ENCODE peak calls at places on chromosome 9, in ten cellular contexts. H is substantia nigra, Q is HCT116, E is foreskin keratinocyte, Y is A549, T is RWPE1, W is cardiac muscle cell, C is upper lobe of right lung, B is left lung, A is heart left ventricle. G is an unnamed sample.

GRCh38 chr9:130414910-130415746 is 29.6 kb upstream of the ASS1 start:
- DNase-seq in W (no peak), Q (no peak), Y (no peak), C (no peak), A (no peak), B (no peak), E (no peak), H (no peak), T (no peak), G (peak)

GRCh38 chr9:90979138-90979551 is 177.5 kb downstream of the SYK start:
- DNase-seq in A (no peak), T (peak), C (peak), B (no peak), Q (no peak), E (peak), Y (no peak), W (no peak), H (no peak), G (no peak)

GRCh38 chr9:87786423-87786822 is 60.5 kb downstream of the CTSL start:
- DNase-seq in W (no peak), Q (no peak), A (no peak), E (no peak), Y (no peak), B (no peak), C (no peak), T (no peak), H (no peak), G (no peak)

GRCh38 chr9:137297060-137297664 is 4.9 kb downstream of the NRARP start:
- DNase-seq in B (no peak), T (no peak), W (no peak), E (no peak), Q (no peak), A (no peak), C (peak), H (no peak), Y (no peak), G (peak)

GRCh38 chr9:121604654-121605053 is 46.8 kb upstream of the DAB2IP start:
- DNase-seq in Y (no peak), Q (no peak), E (no peak), A (no peak), B (no peak), C (no peak), W (peak), T (no peak), H (no peak), G (no peak)

GRCh38 chr9:135328485-135329417 is 150.8 kb upstream of the PPP1R26 start:
- DNase-seq in Q (no peak), C (peak), E (no peak), B (no peak), W (no peak), H (no peak), Y (no peak), T (no peak), A (no peak), G (no peak)

GRCh38 chr9:38257626-38258215 is 134.8 kb upstream of the ALDH1B1 start:
- DNase-seq in T (no peak), W (no peak), Q (no peak), A (no peak), Y (no peak), E (no peak), C (no peak), B (no peak), H (no peak), G (no peak)

GRCh38 chr9:22136446-22137140 is 127.5 kb upstream of the CDKN2B start:
- DNase-seq in C (no peak), Q (no peak), H (no peak), W (no peak), A (no peak), E (peak), Y (no peak), B (no peak), T (peak), G (no peak)

GRCh38 chr9:35557330-35557729 is 47.7 kb upstream of the TESK1 start:
- DNase-seq in A (no peak), E (no peak), C (no peak), Q (no peak), Y (no peak), W (no peak), H (no peak), B (no peak), T (no peak), G (no peak)

GRCh38 chr9:1880038-1880565 is 135.0 kb upstream of the SMARCA2 start:
- DNase-seq in W (no peak), A (no peak), H (no peak), T (no peak), E (no peak), Y (no peak), Q (no peak), B (no peak), C (no peak), G (no peak)

GRCh38 chr9:77521091-77521490 is 127.0 kb downstream of the GNA14 start:
- DNase-seq in B (no peak), C (no peak), E (no peak), H (no peak), Q (no peak), Y (no peak), T (no peak), A (peak), W (no peak), G (no peak)

GRCh38 chr9:136644343-136644592 is 18.4 kb upstream of the EGFL7 start:
- DNase-seq in W (no peak), T (no peak), C (peak), B (peak), Q (no peak), Y (peak), E (no peak), A (peak), H (no peak), G (peak)

GRCh38 chr9:79431019-79431679 is 140.6 kb upstream of the TLE4 start:
- DNase-seq in A (no peak), T (no peak), Q (no peak), B (no peak), C (no peak), H (no peak), Y (peak), W (no peak), E (no peak), G (no peak)

GRCh38 chr9:97954550-97954989 is 16.6 kb upstream of the HEMGN start:
- DNase-seq in Q (peak), W (peak), A (peak), C (no peak), H (no peak), Y (peak), E (peak), B (no peak), T (peak), G (peak)

GRCh38 chr9:19336166-19336565 is 43.9 kb downstream of the RPS6 start:
- DNase-seq in Y (no peak), W (no peak), H (no peak), A (no peak), B (no peak), E (no peak), Q (no peak), T (no peak), C (no peak), G (no peak)

GRCh38 chr9:135329571-135330306 is 149.8 kb upstream of the PPP1R26 start:
- DNase-seq in Y (no peak), W (peak), Q (no peak), T (no peak), E (no peak), A (no peak), B (no peak), C (peak), H (no peak), G (no peak)

GRCh38 chr9:88535226-88535931 is 401 bp downstream of the NXNL2 start:
- DNase-seq in T (no peak), C (peak), Y (peak), B (no peak), H (no peak), E (no peak), A (no peak), Q (no peak), W (peak), G (peak)

GRCh38 chr9:36443581-36443980 is 43.5 kb upstream of the RNF38 start:
- DNase-seq in A (no peak), Q (no peak), C (no peak), E (peak), W (no peak), T (peak), H (no peak), B (no peak), Y (no peak), G (no peak)

GRCh38 chr9:2157277-2158105 is 142.3 kb downstream of the SMARCA2 start:
- DNase-seq in B (peak), H (no peak), C (peak), T (peak), W (no peak), A (peak), Q (no peak), E (peak), Y (peak), G (peak)

GRCh38 chr9:124660341-124660801 is 110.7 kb downstream of the NR6A1 start:
- DNase-seq in A (no peak), T (peak), C (no peak), Y (peak), Q (no peak), W (peak), B (no peak), H (no peak), E (peak), G (peak)

GRCh38 chr9:86741311-86742215 is 205.7 kb downstream of the GAS1 start:
- DNase-seq in Q (peak), C (no peak), E (peak), W (peak), B (no peak), H (no peak), T (peak), A (peak), Y (no peak), G (no peak)

GRCh38 chr9:121748080-121748479 is 96.6 kb downstream of the DAB2IP start:
- DNase-seq in A (no peak), H (no peak), C (no peak), Y (no peak), W (no peak), Q (no peak), B (no peak), T (no peak), E (no peak), G (no peak)

GRCh38 chr9:80797427-80797825 is 891.9 kb downstream of the TLE1 start:
- DNase-seq in H (no peak), C (no peak), E (no peak), T (no peak), W (no peak), B (no peak), Y (no peak), Q (no peak), A (no peak), G (no peak)

GRCh38 chr9:127065592-127065991 is 56.8 kb downstream of the ANGPTL2 start:
- DNase-seq in B (no peak), A (no peak), E (peak), T (peak), C (no peak), H (no peak), Q (no peak), Y (no peak), W (no peak), G (no peak)

GRCh38 chr9:37928552-37929430 is 24.9 kb upstream of the SLC25A51 start:
- DNase-seq in E (no peak), B (no peak), Y (no peak), H (no peak), C (no peak), W (no peak), A (no peak), T (no peak), Q (no peak), G (no peak)

GRCh38 chr9:121447341-121447834 is 52.3 kb downstream of the GGTA1 start:
- DNase-seq in Y (no peak), E (peak), C (no peak), T (no peak), A (no peak), H (no peak), Q (no peak), B (no peak), W (no peak), G (no peak)

GRCh38 chr9:131745611-131746010 is 5.7 kb upstream of the RAPGEF1 start:
- DNase-seq in E (peak), W (no peak), C (no peak), Y (no peak), T (no peak), A (no peak), Q (no peak), H (no peak), B (no peak), G (no peak)

GRCh38 chr9:26605367-26605766 is 287.2 kb downstream of the CAAP1 start:
- DNase-seq in E (no peak), W (no peak), B (peak), H (no peak), T (no peak), Q (no peak), A (no peak), C (peak), Y (no peak), G (no peak)

GRCh38 chr9:107624216-107624948 is 134.8 kb upstream of the KLF4 start:
- DNase-seq in E (peak), C (no peak), Q (no peak), B (no peak), A (no peak), W (no peak), Y (peak), H (no peak), T (peak), G (no peak)

GRCh38 chr9:34279431-34279830 is 49.6 kb downstream of the KIF24 start:
- DNase-seq in B (no peak), W (no peak), A (no peak), Y (no peak), C (no peak), Q (no peak), H (no peak), T (peak), E (peak), G (no peak)

GRCh38 chr9:131237931-131238401 is 38.3 kb downstream of the FAM78A start:
- DNase-seq in W (peak), Y (no peak), B (peak), Q (no peak), C (peak), A (peak), T (peak), E (peak), H (no peak), G (peak)

GRCh38 chr9:122900791-122901190 is 4.4 kb downstream of the RC3H2 start:
- DNase-seq in Q (no peak), Y (no peak), W (no peak), E (no peak), H (no peak), A (no peak), B (no peak), C (no peak), T (peak), G (no peak)

GRCh38 chr9:14082732-14083131 is 231.2 kb downstream of the NFIB start:
- DNase-seq in B (no peak), Q (no peak), T (no peak), W (no peak), A (no peak), C (no peak), E (no peak), Y (no peak), H (no peak), G (no peak)

GRCh38 chr9:20242767-20243166 is 379.5 kb downstream of the MLLT3 start:
- DNase-seq in E (no peak), Q (no peak), C (no peak), A (no peak), T (no peak), Y (no peak), H (no peak), W (no peak), B (no peak), G (no peak)

GRCh38 chr9:16501726-16502125 is 368.7 kb downstream of the BNC2 start:
- DNase-seq in W (no peak), C (no peak), B (no peak), T (no peak), E (no peak), Y (no peak), A (no peak), H (no peak), Q (no peak), G (no peak)
- H3K27ac ChIP-seq in W (no peak), C (no peak), B (no peak), T (no peak), E (peak), Y (no peak), A (no peak), H (no peak), Q (no peak), G (no peak)

GRCh38 chr9:89935115-89935514 is 330.3 kb downstream of the GADD45G start:
- DNase-seq in T (no peak), B (no peak), H (no peak), Y (no peak), C (no peak), Q (no peak), A (no peak), E (no peak), W (no peak), G (no peak)

GRCh38 chr9:89939893-89940292 is 335.1 kb downstream of the GADD45G start:
- DNase-seq in E (no peak), H (no peak), T (no peak), B (no peak), Y (no peak), W (no peak), A (no peak), Q (no peak), C (no peak), G (no peak)

GRCh38 chr9:89933578-89933977 is 328.8 kb downstream of the GADD45G start:
- DNase-seq in H (no peak), T (no peak), W (no peak), Q (no peak), B (no peak), Y (no peak), E (no peak), C (no peak), A (no peak), G (no peak)

GRCh38 chr9:89937051-89937450 is 332.2 kb downstream of the GADD45G start:
- DNase-seq in Y (no peak), T (no peak), W (no peak), C (no peak), Q (no peak), H (no peak), B (no peak), A (no peak), E (no peak), G (no peak)

DNA sequence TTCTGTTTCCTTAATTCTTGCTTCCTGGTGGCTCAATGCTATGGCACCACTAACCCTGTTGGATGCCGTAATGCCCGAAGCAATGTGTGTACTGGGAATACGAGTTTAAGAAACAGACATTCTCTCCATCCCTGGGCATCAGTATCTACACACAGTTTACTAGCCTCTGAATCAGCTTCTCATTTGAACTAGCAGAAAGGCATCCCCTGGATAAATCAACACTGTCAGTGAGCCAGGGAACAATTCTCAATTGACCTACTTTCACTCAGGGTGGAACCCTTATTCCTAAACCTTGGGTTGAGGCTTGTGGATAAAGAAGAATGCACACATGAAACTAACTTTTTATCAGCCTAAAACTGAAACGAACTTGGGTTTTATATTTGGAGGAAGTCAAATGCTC is 331.0 kb downstream of the GADD45G start:
- DNase-seq in C (no peak), H (no peak), B (no peak), Q (no peak), Y (no peak), W (no peak), E (no peak), A (no peak), T (no peak), G (no peak)
- H3K27ac ChIP-seq in C (no peak), H (no peak), B (no peak), Q (no peak), Y (no peak), W (no peak), E (no peak), A (no peak), T (no peak), G (no peak)

DNA sequence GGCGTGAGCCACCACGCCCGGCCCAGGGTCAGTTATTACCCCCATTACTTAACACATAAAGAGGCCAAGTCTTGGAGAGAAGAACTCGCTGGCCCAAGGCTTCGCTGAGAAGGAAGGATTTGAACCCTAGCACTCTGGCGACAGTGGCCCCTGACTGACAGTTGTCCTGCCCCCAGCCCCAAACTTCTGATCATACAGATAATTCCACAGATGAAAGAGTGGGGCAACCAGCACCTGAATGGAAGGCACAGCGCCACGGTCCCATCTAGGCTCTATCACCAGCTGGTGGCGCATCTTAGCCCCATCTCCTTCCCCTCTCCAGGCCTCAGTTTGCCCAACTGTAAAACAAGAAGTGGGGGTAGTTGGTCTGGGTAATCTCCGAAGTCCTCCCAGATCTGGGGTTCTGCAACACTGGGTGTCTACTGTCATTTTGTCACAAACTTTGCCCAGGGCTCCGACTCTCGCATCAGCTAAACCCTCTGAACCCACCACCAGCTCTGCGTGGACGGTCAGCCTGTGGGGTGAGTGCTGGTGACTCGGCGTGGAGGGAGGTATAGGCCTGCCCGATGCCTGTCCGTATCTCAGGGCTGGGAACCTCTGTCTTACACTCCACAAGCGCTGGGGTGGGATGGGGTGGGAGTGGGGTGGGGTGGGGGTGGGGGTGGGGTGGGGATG is 209.3 kb downstream of the C9orf50 start:
- DNase-seq in B (no peak), T (no peak), E (no peak), H (no peak), Q (no peak), Y (no peak), A (no peak), C (no peak), W (no peak), G (no peak)
- H3K27ac ChIP-seq in B (no peak), T (peak), E (no peak), H (no peak), Q (no peak), Y (peak), A (no peak), C (no peak), W (peak), G (no peak)

GRCh38 chr9:754150-754931 is 87.2 kb upstream of the DMRT1 start:
- DNase-seq in B (no peak), H (no peak), Y (no peak), W (no peak), A (no peak), E (no peak), C (no peak), T (no peak), Q (no peak), G (no peak)
- H3K27ac ChIP-seq in B (no peak), H (no peak), Y (no peak), W (no peak), A (no peak), E (no peak), C (no peak), T (no peak), Q (no peak), G (no peak)

GRCh38 chr9:71931166-71931565 is 19.7 kb downstream of the C9orf85 start:
- DNase-seq in H (no peak), Q (no peak), A (no peak), Y (no peak), C (no peak), B (no peak), E (no peak), T (no peak), W (no peak), G (no peak)
- H3K27ac ChIP-seq in H (no peak), Q (no peak), A (no peak), Y (no peak), C (no peak), B (no peak), E (no peak), T (no peak), W (no peak), G (no peak)

GRCh38 chr9:72979405-72980100 is 26.7 kb upstream of the ALDH1A1 start:
- DNase-seq in Y (peak), C (no peak), T (no peak), E (no peak), H (no peak), W (no peak), Q (no peak), A (no peak), B (no peak), G (no peak)
- H3K27ac ChIP-seq in Y (peak), C (no peak), T (no peak), E (no peak), H (no peak), W (no peak), Q (no peak), A (no peak), B (no peak), G (no peak)

DNA sequence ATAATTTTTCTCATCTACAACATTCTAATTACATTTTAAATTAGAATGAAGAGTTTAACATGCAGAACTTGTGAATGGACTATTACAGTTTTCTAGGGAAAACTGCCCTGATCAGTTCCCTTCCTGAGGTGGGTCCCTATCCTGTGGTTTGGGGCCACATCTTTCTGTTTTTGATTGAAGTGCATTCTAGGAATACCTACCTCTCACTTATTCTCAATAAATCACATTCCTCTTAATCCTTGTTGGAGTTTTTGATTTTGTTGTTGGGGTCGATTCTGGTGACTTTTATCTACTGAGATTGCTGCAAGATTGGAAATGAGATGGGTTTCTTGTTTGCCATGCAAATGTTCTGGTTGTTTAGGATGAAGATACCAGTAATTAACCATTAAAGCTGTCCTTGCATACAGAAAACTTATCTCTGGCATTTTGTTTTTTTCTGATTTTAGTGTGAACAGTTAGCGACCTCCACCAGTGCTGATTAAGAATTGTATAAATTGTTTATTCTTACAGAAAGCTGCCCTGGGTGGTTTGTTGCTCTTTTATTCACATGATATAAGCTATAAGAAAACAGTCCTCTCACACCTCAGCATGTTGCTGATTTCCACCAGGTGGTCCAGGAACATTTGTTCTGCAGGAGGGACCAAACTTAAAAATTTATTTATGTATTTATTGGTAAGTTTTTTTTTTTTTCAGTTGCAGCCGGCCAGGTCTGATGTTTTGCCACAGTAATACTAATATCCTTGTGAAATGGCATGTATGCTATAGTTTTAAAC is 269.9 kb downstream of the FANCC start:
- DNase-seq in E (no peak), Q (no peak), Y (no peak), T (no peak), H (no peak), W (no peak), B (no peak), A (no peak), C (no peak), G (no peak)
- H3K27ac ChIP-seq in E (peak), Q (no peak), Y (peak), T (peak), H (peak), W (no peak), B (peak), A (no peak), C (peak), G (peak)